ENCODE peak calls at places on chromosomes 7 and 10, in nine cellular contexts. One of them, this sample, is unnamed.
A peak's percentile ranks its signal among the peaks of the same experiment; 100 is the strongest.

GRCh38 chr10:29784175-29784773 is 149.5 kb upstream of the SVIL start:
- DNase-seq in stimulated activated CD4-positive, alpha-beta T cell treated with anti-CD3 and anti-CD28 coated beads, Interleukin-1b, Interleukin-23, amount 100 ng/mL, for 4 hours: no peak
- DNase-seq in RWPE1: peak; percentile 94
- DNase-seq in NB4: no peak
- DNase-seq in tibial nerve: peak; percentile 53
- DNase-seq in mucosa of descending colon: no peak
- DNase-seq in Calu3: peak; percentile 77
- DNase-seq in PC-3: peak; percentile 98
- DNase-seq in activated naive CD4-positive, alpha-beta T cell treated with Interleukin-2 at 50 U/mL for 16 hours: no peak
- DNase-seq in this sample: no peak

GRCh38 chr7:112752576-112752975 is 37.6 kb downstream of the TMEM168 start:
- DNase-seq in stimulated activated CD4-positive, alpha-beta T cell treated with anti-CD3 and anti-CD28 coated beads, Interleukin-1b, Interleukin-23, amount 100 ng/mL, for 4 hours: no peak
- DNase-seq in RWPE1: no peak
- DNase-seq in NB4: no peak
- DNase-seq in tibial nerve: no peak
- DNase-seq in mucosa of descending colon: no peak
- DNase-seq in Calu3: no peak
- DNase-seq in PC-3: no peak
- DNase-seq in activated naive CD4-positive, alpha-beta T cell treated with Interleukin-2 at 50 U/mL for 16 hours: no peak
- DNase-seq in this sample: no peak

GRCh38 chr7:1455241-1455939 is 3.9 kb downstream of the MICALL2 start:
- DNase-seq in stimulated activated CD4-positive, alpha-beta T cell treated with anti-CD3 and anti-CD28 coated beads, Interleukin-1b, Interleukin-23, amount 100 ng/mL, for 4 hours: no peak
- DNase-seq in RWPE1: peak; percentile 87
- DNase-seq in NB4: no peak
- DNase-seq in tibial nerve: no peak
- DNase-seq in mucosa of descending colon: peak; percentile 91
- DNase-seq in Calu3: peak; percentile 99
- DNase-seq in PC-3: peak; percentile 91
- DNase-seq in activated naive CD4-positive, alpha-beta T cell treated with Interleukin-2 at 50 U/mL for 16 hours: no peak
- DNase-seq in this sample: no peak

GRCh38 chr7:149524399-149524798 is 26.8 kb upstream of the ZNF746 start:
- DNase-seq in stimulated activated CD4-positive, alpha-beta T cell treated with anti-CD3 and anti-CD28 coated beads, Interleukin-1b, Interleukin-23, amount 100 ng/mL, for 4 hours: no peak
- DNase-seq in RWPE1: peak; percentile 34
- DNase-seq in NB4: no peak
- DNase-seq in tibial nerve: no peak
- DNase-seq in mucosa of descending colon: no peak
- DNase-seq in Calu3: no peak
- DNase-seq in PC-3: peak; percentile 70
- DNase-seq in activated naive CD4-positive, alpha-beta T cell treated with Interleukin-2 at 50 U/mL for 16 hours: no peak
- DNase-seq in this sample: no peak

GRCh38 chr7:22667562-22668239 is 59.3 kb upstream of the IL6 start:
- DNase-seq in stimulated activated CD4-positive, alpha-beta T cell treated with anti-CD3 and anti-CD28 coated beads, Interleukin-1b, Interleukin-23, amount 100 ng/mL, for 4 hours: no peak
- DNase-seq in RWPE1: peak; percentile 87
- DNase-seq in NB4: no peak
- DNase-seq in tibial nerve: no peak
- DNase-seq in mucosa of descending colon: no peak
- DNase-seq in Calu3: peak; percentile 74
- DNase-seq in PC-3: peak; percentile 93
- DNase-seq in activated naive CD4-positive, alpha-beta T cell treated with Interleukin-2 at 50 U/mL for 16 hours: no peak
- DNase-seq in this sample: no peak

GRCh38 chr7:127901895-127902703 is 129.1 kb downstream of the LRRC4 start:
- DNase-seq in stimulated activated CD4-positive, alpha-beta T cell treated with anti-CD3 and anti-CD28 coated beads, Interleukin-1b, Interleukin-23, amount 100 ng/mL, for 4 hours: no peak
- DNase-seq in RWPE1: no peak
- DNase-seq in NB4: no peak
- DNase-seq in tibial nerve: no peak
- DNase-seq in mucosa of descending colon: no peak
- DNase-seq in Calu3: no peak
- DNase-seq in PC-3: no peak
- DNase-seq in activated naive CD4-positive, alpha-beta T cell treated with Interleukin-2 at 50 U/mL for 16 hours: no peak
- DNase-seq in this sample: no peak

GRCh38 chr7:107836237-107837144 is 33.5 kb upstream of the SLC26A3 start:
- DNase-seq in stimulated activated CD4-positive, alpha-beta T cell treated with anti-CD3 and anti-CD28 coated beads, Interleukin-1b, Interleukin-23, amount 100 ng/mL, for 4 hours: no peak
- DNase-seq in RWPE1: no peak
- DNase-seq in NB4: no peak
- DNase-seq in tibial nerve: no peak
- DNase-seq in mucosa of descending colon: no peak
- DNase-seq in Calu3: no peak
- DNase-seq in PC-3: no peak
- DNase-seq in activated naive CD4-positive, alpha-beta T cell treated with Interleukin-2 at 50 U/mL for 16 hours: no peak
- DNase-seq in this sample: no peak

GRCh38 chr10:132540456-132540855 is 2.9 kb downstream of the INPP5A start:
- DNase-seq in stimulated activated CD4-positive, alpha-beta T cell treated with anti-CD3 and anti-CD28 coated beads, Interleukin-1b, Interleukin-23, amount 100 ng/mL, for 4 hours: no peak
- DNase-seq in RWPE1: no peak
- DNase-seq in NB4: peak; percentile 51
- DNase-seq in tibial nerve: no peak
- DNase-seq in mucosa of descending colon: peak; percentile 48
- DNase-seq in Calu3: no peak
- DNase-seq in PC-3: peak; percentile 36
- DNase-seq in activated naive CD4-positive, alpha-beta T cell treated with Interleukin-2 at 50 U/mL for 16 hours: no peak
- DNase-seq in this sample: no peak

GRCh38 chr10:91238191-91238590 is 17.7 kb downstream of the PCGF5 start:
- DNase-seq in stimulated activated CD4-positive, alpha-beta T cell treated with anti-CD3 and anti-CD28 coated beads, Interleukin-1b, Interleukin-23, amount 100 ng/mL, for 4 hours: no peak
- DNase-seq in RWPE1: no peak
- DNase-seq in NB4: no peak
- DNase-seq in tibial nerve: no peak
- DNase-seq in mucosa of descending colon: no peak
- DNase-seq in Calu3: no peak
- DNase-seq in PC-3: no peak
- DNase-seq in activated naive CD4-positive, alpha-beta T cell treated with Interleukin-2 at 50 U/mL for 16 hours: no peak
- DNase-seq in this sample: no peak

GRCh38 chr7:22008011-22008410 is 62.3 kb upstream of the CDCA7L start:
- DNase-seq in stimulated activated CD4-positive, alpha-beta T cell treated with anti-CD3 and anti-CD28 coated beads, Interleukin-1b, Interleukin-23, amount 100 ng/mL, for 4 hours: no peak
- DNase-seq in RWPE1: no peak
- DNase-seq in NB4: no peak
- DNase-seq in tibial nerve: no peak
- DNase-seq in mucosa of descending colon: no peak
- DNase-seq in Calu3: no peak
- DNase-seq in PC-3: no peak
- DNase-seq in activated naive CD4-positive, alpha-beta T cell treated with Interleukin-2 at 50 U/mL for 16 hours: no peak
- DNase-seq in this sample: no peak

GRCh38 chr10:103479135-103479534 is at the start of gene CALHM3:
- DNase-seq in stimulated activated CD4-positive, alpha-beta T cell treated with anti-CD3 and anti-CD28 coated beads, Interleukin-1b, Interleukin-23, amount 100 ng/mL, for 4 hours: no peak
- DNase-seq in RWPE1: peak; percentile 75
- DNase-seq in NB4: peak; percentile 65
- DNase-seq in tibial nerve: no peak
- DNase-seq in mucosa of descending colon: no peak
- DNase-seq in Calu3: peak; percentile 60
- DNase-seq in PC-3: peak; percentile 76
- DNase-seq in activated naive CD4-positive, alpha-beta T cell treated with Interleukin-2 at 50 U/mL for 16 hours: no peak
- DNase-seq in this sample: no peak

GRCh38 chr7:79702116-79702515 is 248.6 kb upstream of the MAGI2 start:
- DNase-seq in stimulated activated CD4-positive, alpha-beta T cell treated with anti-CD3 and anti-CD28 coated beads, Interleukin-1b, Interleukin-23, amount 100 ng/mL, for 4 hours: no peak
- DNase-seq in RWPE1: peak; percentile 1
- DNase-seq in NB4: no peak
- DNase-seq in tibial nerve: no peak
- DNase-seq in mucosa of descending colon: no peak
- DNase-seq in Calu3: no peak
- DNase-seq in PC-3: peak; percentile 41
- DNase-seq in activated naive CD4-positive, alpha-beta T cell treated with Interleukin-2 at 50 U/mL for 16 hours: no peak
- DNase-seq in this sample: no peak

GRCh38 chr10:110893559-110894179 is 21.9 kb downstream of the PDCD4 start:
- DNase-seq in stimulated activated CD4-positive, alpha-beta T cell treated with anti-CD3 and anti-CD28 coated beads, Interleukin-1b, Interleukin-23, amount 100 ng/mL, for 4 hours: no peak
- DNase-seq in RWPE1: peak; percentile 44
- DNase-seq in NB4: peak; percentile 69
- DNase-seq in tibial nerve: no peak
- DNase-seq in mucosa of descending colon: no peak
- DNase-seq in Calu3: no peak
- DNase-seq in PC-3: peak; percentile 74
- DNase-seq in activated naive CD4-positive, alpha-beta T cell treated with Interleukin-2 at 50 U/mL for 16 hours: no peak
- DNase-seq in this sample: peak; percentile 15

GRCh38 chr7:9600974-9601373 is 1167.6 kb downstream of the NXPH1 start:
- DNase-seq in stimulated activated CD4-positive, alpha-beta T cell treated with anti-CD3 and anti-CD28 coated beads, Interleukin-1b, Interleukin-23, amount 100 ng/mL, for 4 hours: no peak
- DNase-seq in RWPE1: no peak
- DNase-seq in NB4: peak; percentile 36
- DNase-seq in tibial nerve: no peak
- DNase-seq in mucosa of descending colon: no peak
- DNase-seq in Calu3: peak; percentile 36
- DNase-seq in PC-3: peak; percentile 6
- DNase-seq in activated naive CD4-positive, alpha-beta T cell treated with Interleukin-2 at 50 U/mL for 16 hours: no peak
- DNase-seq in this sample: no peak

GRCh38 chr7:34133356-34133982 is 228.1 kb downstream of the BMPER start:
- DNase-seq in stimulated activated CD4-positive, alpha-beta T cell treated with anti-CD3 and anti-CD28 coated beads, Interleukin-1b, Interleukin-23, amount 100 ng/mL, for 4 hours: no peak
- DNase-seq in RWPE1: peak; percentile 93
- DNase-seq in NB4: no peak
- DNase-seq in tibial nerve: no peak
- DNase-seq in mucosa of descending colon: no peak
- DNase-seq in Calu3: no peak
- DNase-seq in PC-3: peak; percentile 10
- DNase-seq in activated naive CD4-positive, alpha-beta T cell treated with Interleukin-2 at 50 U/mL for 16 hours: no peak
- DNase-seq in this sample: no peak

GRCh38 chr10:103553743-103554487 is 60.4 kb downstream of the NEURL1 start:
- DNase-seq in stimulated activated CD4-positive, alpha-beta T cell treated with anti-CD3 and anti-CD28 coated beads, Interleukin-1b, Interleukin-23, amount 100 ng/mL, for 4 hours: no peak
- DNase-seq in RWPE1: no peak
- DNase-seq in NB4: no peak
- DNase-seq in tibial nerve: no peak
- DNase-seq in mucosa of descending colon: peak; percentile 27
- DNase-seq in Calu3: no peak
- DNase-seq in PC-3: no peak
- DNase-seq in activated naive CD4-positive, alpha-beta T cell treated with Interleukin-2 at 50 U/mL for 16 hours: peak; percentile 32
- DNase-seq in this sample: no peak

GRCh38 chr7:139783647-139784385 is 6.0 kb upstream of the HIPK2 start:
- DNase-seq in stimulated activated CD4-positive, alpha-beta T cell treated with anti-CD3 and anti-CD28 coated beads, Interleukin-1b, Interleukin-23, amount 100 ng/mL, for 4 hours: no peak
- DNase-seq in RWPE1: peak; percentile 49
- DNase-seq in NB4: peak; percentile 45
- DNase-seq in tibial nerve: no peak
- DNase-seq in mucosa of descending colon: no peak
- DNase-seq in Calu3: no peak
- DNase-seq in PC-3: peak; percentile 65
- DNase-seq in activated naive CD4-positive, alpha-beta T cell treated with Interleukin-2 at 50 U/mL for 16 hours: no peak
- DNase-seq in this sample: no peak

GRCh38 chr7:110929514-110930258 is 161.2 kb upstream of the LRRN3 start:
- DNase-seq in stimulated activated CD4-positive, alpha-beta T cell treated with anti-CD3 and anti-CD28 coated beads, Interleukin-1b, Interleukin-23, amount 100 ng/mL, for 4 hours: no peak
- DNase-seq in RWPE1: no peak
- DNase-seq in NB4: no peak
- DNase-seq in tibial nerve: no peak
- DNase-seq in mucosa of descending colon: no peak
- DNase-seq in Calu3: no peak
- DNase-seq in PC-3: no peak
- DNase-seq in activated naive CD4-positive, alpha-beta T cell treated with Interleukin-2 at 50 U/mL for 16 hours: no peak
- DNase-seq in this sample: no peak

GRCh38 chr7:69211739-69212138 is 386.5 kb upstream of the AUTS2 start:
- DNase-seq in stimulated activated CD4-positive, alpha-beta T cell treated with anti-CD3 and anti-CD28 coated beads, Interleukin-1b, Interleukin-23, amount 100 ng/mL, for 4 hours: no peak
- DNase-seq in RWPE1: no peak
- DNase-seq in NB4: peak; percentile 36
- DNase-seq in tibial nerve: no peak
- DNase-seq in mucosa of descending colon: no peak
- DNase-seq in Calu3: no peak
- DNase-seq in PC-3: no peak
- DNase-seq in activated naive CD4-positive, alpha-beta T cell treated with Interleukin-2 at 50 U/mL for 16 hours: no peak
- DNase-seq in this sample: no peak

GRCh38 chr10:102608487-102608886 is 35.8 kb upstream of the TRIM8 start:
- DNase-seq in stimulated activated CD4-positive, alpha-beta T cell treated with anti-CD3 and anti-CD28 coated beads, Interleukin-1b, Interleukin-23, amount 100 ng/mL, for 4 hours: no peak
- DNase-seq in RWPE1: no peak
- DNase-seq in NB4: no peak
- DNase-seq in tibial nerve: peak; percentile 2
- DNase-seq in mucosa of descending colon: no peak
- DNase-seq in Calu3: no peak
- DNase-seq in PC-3: no peak
- DNase-seq in activated naive CD4-positive, alpha-beta T cell treated with Interleukin-2 at 50 U/mL for 16 hours: no peak
- DNase-seq in this sample: no peak

GRCh38 chr7:131502810-131503545 is 53.5 kb downstream of the PODXL start:
- DNase-seq in stimulated activated CD4-positive, alpha-beta T cell treated with anti-CD3 and anti-CD28 coated beads, Interleukin-1b, Interleukin-23, amount 100 ng/mL, for 4 hours: no peak
- DNase-seq in RWPE1: no peak
- DNase-seq in NB4: no peak
- DNase-seq in tibial nerve: peak; percentile 62
- DNase-seq in mucosa of descending colon: no peak
- DNase-seq in Calu3: no peak
- DNase-seq in PC-3: no peak
- DNase-seq in activated naive CD4-positive, alpha-beta T cell treated with Interleukin-2 at 50 U/mL for 16 hours: no peak
- DNase-seq in this sample: no peak

GRCh38 chr7:157017639-157018327 is 7.3 kb upstream of the MNX1 start:
- DNase-seq in stimulated activated CD4-positive, alpha-beta T cell treated with anti-CD3 and anti-CD28 coated beads, Interleukin-1b, Interleukin-23, amount 100 ng/mL, for 4 hours: no peak
- DNase-seq in RWPE1: no peak
- DNase-seq in NB4: no peak
- DNase-seq in tibial nerve: no peak
- DNase-seq in mucosa of descending colon: no peak
- DNase-seq in Calu3: no peak
- DNase-seq in PC-3: no peak
- DNase-seq in activated naive CD4-positive, alpha-beta T cell treated with Interleukin-2 at 50 U/mL for 16 hours: no peak
- DNase-seq in this sample: no peak

GRCh38 chr7:91582799-91583230 is 297.7 kb downstream of the MTERF1 start:
- DNase-seq in stimulated activated CD4-positive, alpha-beta T cell treated with anti-CD3 and anti-CD28 coated beads, Interleukin-1b, Interleukin-23, amount 100 ng/mL, for 4 hours: no peak
- DNase-seq in RWPE1: no peak
- DNase-seq in NB4: no peak
- DNase-seq in tibial nerve: no peak
- DNase-seq in mucosa of descending colon: no peak
- DNase-seq in Calu3: no peak
- DNase-seq in PC-3: no peak
- DNase-seq in activated naive CD4-positive, alpha-beta T cell treated with Interleukin-2 at 50 U/mL for 16 hours: no peak
- DNase-seq in this sample: no peak

GRCh38 chr10:123377883-123378282 is 223.7 kb downstream of the BUB3 start:
- DNase-seq in stimulated activated CD4-positive, alpha-beta T cell treated with anti-CD3 and anti-CD28 coated beads, Interleukin-1b, Interleukin-23, amount 100 ng/mL, for 4 hours: no peak
- DNase-seq in RWPE1: no peak
- DNase-seq in NB4: no peak
- DNase-seq in tibial nerve: no peak
- DNase-seq in mucosa of descending colon: no peak
- DNase-seq in Calu3: no peak
- DNase-seq in PC-3: peak; percentile 77
- DNase-seq in activated naive CD4-positive, alpha-beta T cell treated with Interleukin-2 at 50 U/mL for 16 hours: no peak
- DNase-seq in this sample: no peak

GRCh38 chr7:6171532-6172330 is 100.7 kb downstream of the CYTH3 start:
- DNase-seq in stimulated activated CD4-positive, alpha-beta T cell treated with anti-CD3 and anti-CD28 coated beads, Interleukin-1b, Interleukin-23, amount 100 ng/mL, for 4 hours: no peak
- DNase-seq in RWPE1: no peak
- DNase-seq in NB4: no peak
- DNase-seq in tibial nerve: no peak
- DNase-seq in mucosa of descending colon: no peak
- DNase-seq in Calu3: no peak
- DNase-seq in PC-3: no peak
- DNase-seq in activated naive CD4-positive, alpha-beta T cell treated with Interleukin-2 at 50 U/mL for 16 hours: no peak
- DNase-seq in this sample: no peak

GRCh38 chr7:1055084-1055450 is 10.7 kb downstream of the GPR146 start:
- DNase-seq in stimulated activated CD4-positive, alpha-beta T cell treated with anti-CD3 and anti-CD28 coated beads, Interleukin-1b, Interleukin-23, amount 100 ng/mL, for 4 hours: peak; percentile 36
- DNase-seq in RWPE1: no peak
- DNase-seq in NB4: peak; percentile 93
- DNase-seq in tibial nerve: no peak
- DNase-seq in mucosa of descending colon: peak; percentile 72
- DNase-seq in Calu3: no peak
- DNase-seq in PC-3: no peak
- DNase-seq in activated naive CD4-positive, alpha-beta T cell treated with Interleukin-2 at 50 U/mL for 16 hours: peak; percentile 36
- DNase-seq in this sample: peak; percentile 86

GRCh38 chr10:8400151-8400550 is 345.7 kb downstream of the GATA3 start:
- DNase-seq in stimulated activated CD4-positive, alpha-beta T cell treated with anti-CD3 and anti-CD28 coated beads, Interleukin-1b, Interleukin-23, amount 100 ng/mL, for 4 hours: no peak
- DNase-seq in RWPE1: no peak
- DNase-seq in NB4: peak; percentile 2
- DNase-seq in tibial nerve: no peak
- DNase-seq in mucosa of descending colon: no peak
- DNase-seq in Calu3: no peak
- DNase-seq in PC-3: no peak
- DNase-seq in activated naive CD4-positive, alpha-beta T cell treated with Interleukin-2 at 50 U/mL for 16 hours: no peak
- DNase-seq in this sample: no peak

GRCh38 chr10:131090761-131091661 is 220.5 kb downstream of the TCERG1L start:
- DNase-seq in stimulated activated CD4-positive, alpha-beta T cell treated with anti-CD3 and anti-CD28 coated beads, Interleukin-1b, Interleukin-23, amount 100 ng/mL, for 4 hours: no peak
- DNase-seq in RWPE1: no peak
- DNase-seq in NB4: peak; percentile 21
- DNase-seq in tibial nerve: no peak
- DNase-seq in mucosa of descending colon: no peak
- DNase-seq in Calu3: no peak
- DNase-seq in PC-3: no peak
- DNase-seq in activated naive CD4-positive, alpha-beta T cell treated with Interleukin-2 at 50 U/mL for 16 hours: no peak
- DNase-seq in this sample: no peak

This sample was measured in GF-D8.